ENCODE peak calls at places on chromosomes 3 and 15, in six cellular contexts. C is IMR-90, P is H9, X is mesenchymal stem cell, B is neuronal stem cell, H is H1. M is an unnamed sample.
A peak's percentile ranks its signal among the peaks of the same experiment; 100 is the strongest.

GRCh38 chr15:101784644-101785043 is 18.7 kb upstream of the OR4F6 start:
- DNase-seq in C (no peak), P (no peak), X (no peak), B (no peak), H (no peak), M (no peak)

GRCh38 chr3:155704041-155704440 is 40.8 kb downstream of the PLCH1 start:
- DNase-seq in C (no peak), P (no peak), X (no peak), B (no peak), H (no peak), M (no peak)

GRCh38 chr3:45330500-45331295 is 57.7 kb upstream of the LARS2 start:
- DNase-seq in C (no peak), P (no peak), X (no peak), B (no peak), H (no peak), M (no peak)

GRCh38 chr3:71916747-71917369 is 131.9 kb upstream of the PROK2 start:
- DNase-seq in C (peak; percentile 5), P (no peak), X (no peak), B (no peak), H (no peak), M (peak; percentile 79)

GRCh38 chr3:139113231-139113749 is 68.6 kb upstream of the PRR23C start:
- DNase-seq in C (no peak), P (peak; percentile 19), X (no peak), B (no peak), H (peak; percentile 45), M (no peak)

GRCh38 chr3:166446291-166446690 is 609.1 kb upstream of the BCHE start:
- DNase-seq in C (peak; percentile 78), P (no peak), X (peak; percentile 34), B (no peak), H (no peak), M (peak; percentile 26)

GRCh38 chr3:45034612-45035252 is 8.6 kb downstream of the CLEC3B start:
- DNase-seq in C (no peak), P (no peak), X (no peak), B (no peak), H (no peak), M (no peak)

GRCh38 chr15:74573987-74574386 is 33.0 kb downstream of the ARID3B start:
- DNase-seq in C (peak; percentile 56), P (no peak), X (no peak), B (no peak), H (no peak), M (no peak)

GRCh38 chr3:34947849-34948248 is 691.5 kb upstream of the ARPP21 start:
- DNase-seq in C (no peak), P (no peak), X (peak; percentile 15), B (peak; percentile 15), H (no peak), M (peak; percentile 10)

GRCh38 chr3:183541738-183542137 is 13.8 kb downstream of the KLHL6 start:
- DNase-seq in C (no peak), P (no peak), X (peak; percentile 12), B (no peak), H (no peak), M (no peak)

GRCh38 chr15:31049122-31049521 is 52.4 kb downstream of the TRPM1 start:
- DNase-seq in C (no peak), P (no peak), X (no peak), B (no peak), H (no peak), M (no peak)

DNA sequence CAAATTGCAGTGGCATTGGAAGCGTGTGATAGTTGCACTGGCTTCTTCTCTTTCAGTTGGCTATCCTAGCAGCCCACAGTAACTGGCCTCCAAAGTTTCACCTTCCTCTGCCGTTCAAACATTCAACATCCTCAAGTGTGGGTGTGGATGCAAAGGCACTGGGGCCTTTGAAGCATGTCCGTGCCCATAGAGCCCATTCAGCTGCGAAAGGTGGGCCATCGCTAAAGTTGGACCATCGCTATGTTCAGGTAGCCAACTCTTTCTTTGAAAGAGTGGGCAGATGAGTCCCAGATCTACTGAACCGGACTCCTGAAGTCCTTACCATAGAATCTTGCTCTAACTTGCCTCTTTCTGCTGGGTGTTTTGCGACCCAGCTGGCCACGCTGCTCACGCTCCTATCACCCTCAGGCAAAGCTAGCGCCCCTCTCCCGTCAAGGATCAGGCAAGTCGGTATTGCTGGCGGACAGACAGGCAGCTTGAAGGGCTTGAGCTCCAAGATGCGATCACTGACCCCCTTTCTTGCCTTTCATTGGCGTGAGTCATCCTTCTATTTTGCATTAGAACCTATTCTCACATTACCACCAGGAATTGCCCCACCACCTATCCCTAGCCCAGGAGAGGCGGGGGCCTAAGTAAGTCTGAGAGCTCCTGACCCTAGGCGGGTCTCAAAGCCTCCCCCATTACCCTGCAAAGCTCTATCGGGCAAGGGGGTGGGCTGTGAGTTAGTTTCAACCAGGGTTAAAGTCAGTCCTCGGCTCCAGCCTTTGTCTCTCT is 28.7 kb downstream of the ZIC4 start:
- DNase-seq in C (no peak), P (peak; percentile 90), X (no peak), B (no peak), H (peak; percentile 76), M (no peak)
- H3K27me3 ChIP-seq in C (peaks cover 59% of the 10 kb centered on the region), P (peaks cover 68% of the 10 kb centered on the region), X (peaks cover 99% of the 10 kb centered on the region), B (peaks cover 90% of the 10 kb centered on the region), H (peaks cover 74% of the 10 kb centered on the region), M (peaks cover 54% of the 10 kb centered on the region)

GRCh38 chr3:137642831-137643230 is 121.3 kb upstream of the SOX14 start:
- DNase-seq in C (no peak), P (no peak), X (no peak), B (no peak), H (no peak), M (no peak)
- H3K18ac ChIP-seq in C (no peak overlapping the region), P (no peak overlapping the region), X (no peak overlapping the region), B (no peak overlapping the region), H (no peak overlapping the region), M (no peak overlapping the region)

GRCh38 chr15:92655178-92655995 is at the start of gene FAM174B:
- DNase-seq in C (no peak), P (peak; percentile 73), X (peak; percentile 33), B (peak; percentile 54), H (peak; percentile 78), M (peak; percentile 35)

GRCh38 chr15:92652576-92652966 is 3.0 kb downstream of the FAM174B start:
- DNase-seq in C (no peak), P (no peak), X (no peak), B (no peak), H (peak; percentile 43), M (peak; percentile 96)

GRCh38 chr15:92654662-92655061 is 913 bp downstream of the FAM174B start:
- DNase-seq in C (no peak), P (no peak), X (no peak), B (no peak), H (peak; percentile 42), M (no peak)

GRCh38 chr15:92653366-92653765 is 2.2 kb downstream of the FAM174B start:
- DNase-seq in C (no peak), P (no peak), X (no peak), B (no peak), H (no peak), M (peak; percentile 58)

DNA sequence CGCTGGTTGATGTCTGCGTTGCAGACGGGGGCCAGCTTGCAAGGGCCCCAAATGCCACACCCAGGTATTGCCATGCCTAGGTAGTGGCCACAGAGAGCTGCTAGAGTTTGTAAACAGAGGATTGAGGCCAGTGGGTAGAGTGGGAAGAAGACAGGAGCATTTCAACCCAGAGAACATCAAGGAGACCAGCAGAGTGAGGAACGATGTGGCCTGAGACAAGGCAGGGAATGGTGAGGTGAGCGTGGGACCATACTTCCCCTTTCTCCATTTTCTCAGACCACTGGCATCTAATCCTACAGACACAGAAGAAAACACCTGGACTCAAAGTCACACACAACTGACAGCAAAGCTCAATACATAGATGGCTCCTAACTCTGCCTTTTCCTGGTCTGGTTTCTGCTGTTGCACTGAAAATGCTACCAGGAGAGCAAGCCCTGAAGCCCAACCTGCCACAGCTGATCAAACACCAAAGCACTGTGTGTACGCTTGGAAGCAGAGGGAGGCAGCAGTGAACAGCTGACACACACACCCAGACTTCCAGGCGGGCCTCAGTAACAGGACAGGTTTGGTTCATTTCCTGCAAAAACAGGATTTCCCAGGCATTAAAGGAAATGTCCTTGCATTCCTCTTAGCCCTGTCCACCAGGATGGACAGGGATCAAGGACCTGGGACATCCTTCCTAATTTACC is 1.6 kb downstream of the FAM174B start:
- DNase-seq in C (no peak), P (no peak), X (peak; percentile 12), B (no peak), H (peak; percentile 45), M (peak; percentile 45)
- H3K23ac ChIP-seq in C (no peak overlapping the region), P (no peak overlapping the region), X (no peak overlapping the region), B (no peak overlapping the region), H (no peak overlapping the region), M (no peak overlapping the region)

DNA sequence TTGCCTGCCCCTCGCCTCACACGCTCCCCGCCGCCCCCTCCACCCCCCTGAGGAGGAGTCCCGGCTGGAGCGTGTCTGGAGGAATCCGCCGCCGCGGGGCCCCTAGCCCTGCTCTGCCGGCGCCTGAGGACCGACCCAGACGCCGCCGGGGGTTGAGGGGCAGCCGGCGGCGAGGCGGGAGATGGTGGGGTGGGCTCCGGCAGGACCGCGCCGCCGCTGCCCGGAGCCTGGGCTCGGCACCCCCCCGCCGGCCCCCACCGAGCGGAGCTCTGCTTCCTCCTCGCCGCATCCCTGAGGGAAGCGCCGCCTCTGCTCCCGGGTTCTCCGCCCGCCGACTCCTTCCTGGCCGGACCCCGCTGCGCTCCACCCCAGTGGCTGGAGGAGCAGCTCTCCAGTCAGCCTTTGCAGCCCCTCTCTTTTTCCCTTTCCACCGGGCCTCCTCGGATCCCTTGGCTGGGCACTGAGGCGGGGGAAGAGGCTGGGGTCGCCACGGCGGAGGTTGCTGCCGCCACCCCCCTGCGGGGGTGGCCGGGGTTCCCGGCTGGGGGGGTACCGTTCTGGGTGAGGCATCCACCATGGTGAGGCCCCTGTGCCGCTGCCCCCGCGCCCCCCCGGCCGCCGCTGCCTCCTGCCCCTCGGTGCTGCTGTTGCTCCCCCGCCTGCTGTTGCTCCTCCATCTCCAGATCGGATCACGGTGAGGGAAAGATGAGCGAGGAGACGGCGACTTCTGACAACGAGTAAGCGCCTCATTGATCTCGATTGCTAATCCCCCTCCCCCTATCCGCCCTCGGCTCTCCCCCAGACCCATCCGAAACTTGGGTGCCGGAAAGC is at the start of gene SPRED1:
- DNase-seq in C (peak; percentile 48), P (peak; percentile 50), X (no peak), B (peak; percentile 74), H (peak; percentile 63), M (peak; percentile 48)
- H3K27me3 ChIP-seq in C (no peaks in the 10 kb centered on the region), P (no peaks in the 10 kb centered on the region), X (no peaks in the 10 kb centered on the region), B (no peaks in the 10 kb centered on the region), H (no peaks in the 10 kb centered on the region), M (no peaks in the 10 kb centered on the region)

DNA sequence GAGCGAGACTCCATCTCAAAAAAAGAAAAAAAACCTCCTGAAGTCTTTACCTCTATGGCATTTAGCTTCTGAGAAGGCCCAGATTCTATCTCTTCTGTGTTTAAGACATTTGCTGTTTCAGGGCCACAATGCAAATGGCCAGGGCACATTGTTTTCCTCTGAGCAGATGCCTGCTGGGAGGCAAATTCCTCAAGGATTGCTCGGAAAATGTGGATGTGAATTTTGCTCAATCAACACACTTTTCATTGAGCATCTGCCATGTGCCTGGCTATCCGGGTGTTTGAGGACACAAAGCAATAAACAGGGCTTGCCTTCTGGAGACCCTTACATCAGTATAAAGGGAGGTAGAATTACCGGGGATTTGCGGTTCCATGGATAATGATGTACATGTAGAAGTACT is 20.0 kb downstream of the TRIM71 start:
- DNase-seq in C (no peak), P (no peak), X (no peak), B (no peak), H (no peak), M (peak; percentile 98)
- H3K18ac ChIP-seq in C (no peak overlapping the region), P (no peak overlapping the region), X (no peak overlapping the region), B (no peak overlapping the region), H (peak overlapping the region; percentile 61), M (no peak overlapping the region)

M was measured in trophoblast cell.